ENCODE peak calls at places on chromosomes 16 and 17, in eight cellular contexts. U, A, H, K, Z, M, J and S are unnamed samples. For H3K4me1, the result is how much of the 10 kb centered on the place peaks cover.

GRCh38 chr16:59993101-59993500 is 1259.0 kb upstream of the GOT2 start:
- DNase-seq in Z (peak), U (no peak), K (no peak), M (no peak), A (peak), H (no peak), J (no peak), S (no peak)

GRCh38 chr17:65370669-65371126 is 190.8 kb downstream of the AXIN2 start:
- DNase-seq in K (no peak), U (no peak), J (no peak), M (no peak), A (peak), Z (peak), H (no peak), S (no peak)

GRCh38 chr16:54284319-54284930 is 2.2 kb downstream of the IRX3 start:
- DNase-seq in K (no peak), H (peak), J (peak), A (no peak), M (no peak), U (no peak), Z (peak), S (no peak)

GRCh38 chr16:56643080-56643778 is 4.8 kb downstream of the MT1A start:
- DNase-seq in M (no peak), K (no peak), A (peak), U (no peak), Z (peak), H (no peak), J (peak), S (peak)

GRCh38 chr17:16215965-16216316 is 607 bp upstream of the NCOR1 start:
- DNase-seq in U (no peak), M (no peak), Z (no peak), K (no peak), J (peak), H (no peak), A (no peak), S (peak)

GRCh38 chr17:21674242-21674731 is 18.0 kb upstream of the KCNJ18 start:
- DNase-seq in U (no peak), J (peak), K (no peak), Z (no peak), H (peak), M (no peak), A (no peak), S (no peak)

GRCh38 chr17:59238904-59239303 is 18.6 kb downstream of the GDPD1 start:
- DNase-seq in Z (no peak), A (no peak), K (no peak), M (no peak), U (no peak), H (no peak), J (no peak), S (no peak)

GRCh38 chr17:32995416-32995815 is 3.8 kb downstream of the SPACA3 start:
- DNase-seq in K (no peak), U (no peak), M (no peak), A (no peak), Z (no peak), H (no peak), J (no peak), S (no peak)

GRCh38 chr17:7183433-7184090 is 4.4 kb upstream of the ASGR1 start:
- DNase-seq in H (peak), U (no peak), K (no peak), M (no peak), J (no peak), A (no peak), Z (no peak), S (no peak)

GRCh38 chr17:15501788-15502187 is 34.4 kb upstream of the CDRT4 start:
- DNase-seq in H (no peak), J (no peak), K (no peak), A (no peak), M (no peak), U (no peak), Z (no peak), S (no peak)

GRCh38 chr16:83793179-83793578 is 14.6 kb upstream of the HSBP1 start:
- DNase-seq in K (no peak), H (no peak), A (no peak), Z (no peak), J (no peak), U (no peak), M (no peak), S (no peak)

GRCh38 chr16:70682239-70683145 is 3.4 kb downstream of the MTSS2 start:
- DNase-seq in U (no peak), A (no peak), Z (no peak), H (no peak), K (peak), J (no peak), M (no peak), S (no peak)

GRCh38 chr17:21049457-21049856 is 6.6 kb upstream of the USP22 start:
- DNase-seq in M (no peak), Z (no peak), H (no peak), A (no peak), U (no peak), K (no peak), J (no peak), S (no peak)

GRCh38 chr17:70608193-70608592 is 438.9 kb downstream of the KCNJ2 start:
- DNase-seq in Z (no peak), K (no peak), M (no peak), A (peak), J (no peak), U (no peak), H (no peak), S (no peak)

GRCh38 chr17:3773511-3773910 is 27.5 kb downstream of the ITGAE start:
- DNase-seq in A (peak), H (no peak), Z (no peak), J (no peak), K (no peak), M (no peak), U (no peak), S (no peak)

GRCh38 chr17:36532435-36532975 is 2.2 kb downstream of the MYO19 start:
- DNase-seq in H (no peak), Z (no peak), A (no peak), J (no peak), M (no peak), K (no peak), U (no peak), S (no peak)

GRCh38 chr17:73747221-73748002 is 103.2 kb upstream of the SDK2 start:
- DNase-seq in J (no peak), U (no peak), H (no peak), Z (peak), M (no peak), A (no peak), K (no peak), S (no peak)

GRCh38 chr17:78170692-78171590 is 2.6 kb downstream of the SYNGR2 start:
- DNase-seq in J (no peak), Z (no peak), K (no peak), A (no peak), M (no peak), U (no peak), H (no peak), S (no peak)

GRCh38 chr17:78164748-78165607 is 3.4 kb upstream of the SYNGR2 start:
- DNase-seq in H (peak), A (no peak), K (no peak), Z (no peak), M (no peak), J (no peak), U (no peak), S (no peak)

GRCh38 chr17:78168906-78169793 is 769 bp downstream of the SYNGR2 start:
- DNase-seq in H (peak), J (no peak), A (peak), Z (peak), U (no peak), K (peak), M (no peak), S (peak)

GRCh38 chr17:78163881-78164747 is 4.3 kb upstream of the SYNGR2 start:
- DNase-seq in K (no peak), A (no peak), U (no peak), H (peak), Z (peak), M (no peak), J (no peak), S (no peak)

GRCh38 chr17:78166416-78166815 is 2.0 kb upstream of the SYNGR2 start:
- DNase-seq in H (no peak), U (no peak), K (no peak), A (no peak), J (no peak), Z (no peak), M (no peak), S (no peak)
- TF ChIP-seq EP300 in H (no peak), U (no peak), K (no peak), A (no peak), J (no peak), Z (no peak), M (no peak), S (no peak)

DNA sequence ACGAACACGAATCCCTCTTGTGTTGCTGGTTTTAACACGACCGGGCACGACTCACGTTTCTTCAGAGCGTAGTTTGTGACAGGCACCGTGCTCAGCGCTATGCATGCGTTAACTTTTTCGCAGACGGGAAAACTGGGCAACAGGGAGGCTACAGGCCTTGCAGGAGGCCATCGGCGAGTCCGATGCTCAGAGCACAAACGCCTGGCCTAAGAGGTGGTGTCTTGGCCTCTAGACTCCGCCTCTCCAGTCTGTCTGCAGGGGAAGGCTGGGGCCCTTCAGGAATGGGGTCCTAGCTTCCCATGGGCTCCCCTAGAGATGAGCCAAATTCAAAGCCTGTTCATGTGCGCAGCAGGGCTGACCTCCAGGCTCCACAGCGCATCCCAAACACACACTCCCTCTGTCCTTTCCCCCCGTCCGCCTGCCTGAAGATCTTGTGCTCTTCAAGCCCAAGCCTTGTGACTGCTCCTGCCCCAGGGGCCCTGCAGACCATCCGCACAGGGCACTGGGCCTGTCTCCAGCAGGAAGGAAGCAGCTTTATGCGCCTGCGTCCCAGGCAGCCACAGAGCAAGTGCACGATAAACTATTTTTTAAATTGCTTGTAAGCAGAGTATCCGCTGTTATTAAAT is 3.1 kb downstream of the CLCN7 start:
- DNase-seq in A (no peak), U (no peak), Z (no peak), M (no peak), J (no peak), K (no peak), H (no peak), S (no peak)
- H3K27ac ChIP-seq in A (no peak), U (peak), Z (no peak), M (no peak), J (peak), K (no peak), H (no peak), S (no peak)

GRCh38 chr16:17347624-17348023 is 123.1 kb downstream of the XYLT1 start:
- DNase-seq in Z (no peak), H (no peak), K (no peak), A (no peak), J (no peak), U (no peak), M (no peak), S (no peak)

GRCh38 chr16:17346441-17346773 is 124.4 kb downstream of the XYLT1 start:
- DNase-seq in H (no peak), K (no peak), Z (no peak), A (no peak), M (no peak), U (no peak), J (no peak), S (no peak)

GRCh38 chr16:17346774-17347569 is 123.8 kb downstream of the XYLT1 start:
- DNase-seq in J (no peak), M (no peak), K (no peak), Z (no peak), U (peak), A (no peak), H (no peak), S (no peak)

GRCh38 chr16:17348826-17349225 is 121.9 kb downstream of the XYLT1 start:
- DNase-seq in H (no peak), Z (no peak), J (no peak), U (no peak), A (no peak), M (no peak), K (no peak), S (no peak)

DNA sequence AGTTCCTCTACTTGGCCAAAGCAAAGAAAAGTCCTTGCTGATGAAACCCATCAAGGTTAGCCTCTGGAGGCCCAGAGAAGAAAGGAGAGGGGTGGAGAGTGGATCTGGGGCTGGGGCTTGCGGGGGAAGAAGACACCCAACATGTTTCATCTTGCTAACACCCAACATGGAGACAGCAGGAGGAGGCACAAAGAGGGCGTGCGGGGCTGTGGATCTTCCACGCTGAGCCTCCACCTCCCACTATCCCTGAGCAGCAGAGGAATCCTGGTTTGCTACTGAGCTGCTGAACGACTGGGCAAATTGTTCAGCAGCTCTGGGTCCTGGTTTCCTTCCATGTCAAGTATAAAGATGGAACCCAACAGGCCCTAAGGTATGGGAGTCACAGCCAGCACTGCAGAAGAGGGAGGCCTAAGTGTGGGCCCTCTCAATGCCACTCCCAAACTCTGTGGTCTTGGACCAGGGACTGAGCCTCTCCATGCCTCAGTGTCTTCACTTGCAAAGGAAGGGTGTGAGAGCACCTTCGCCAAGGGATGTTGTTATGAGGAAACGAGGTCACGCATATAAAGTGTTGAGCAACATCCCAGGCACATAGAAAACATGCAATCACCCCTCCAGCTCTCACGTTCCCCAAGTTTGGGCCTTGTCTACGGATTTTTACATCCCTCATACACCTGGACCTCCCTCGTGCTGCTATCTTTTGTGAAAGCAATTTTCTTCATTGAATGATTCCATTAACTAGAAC is 122.5 kb downstream of the XYLT1 start:
- DNase-seq in K (no peak), Z (no peak), H (no peak), A (no peak), U (no peak), J (no peak), M (no peak), S (no peak)
- H3K4me1 ChIP-seq in K (under half), Z (half or more), H (under half), A (under half), U (under half), J (under half), M (under half), S (under half)

GRCh38 chr17:61766520-61766919 is 96.8 kb downstream of the BRIP1 start:
- DNase-seq in M (no peak), U (no peak), K (no peak), A (no peak), J (no peak), Z (no peak), H (no peak), S (no peak)
- TF ChIP-seq EP300 in M (no peak), U (no peak), K (no peak), A (no peak), J (no peak), Z (no peak), H (no peak), S (no peak)

GRCh38 chr16:87382023-87382785 is 1.4 kb downstream of the FBXO31 start:
- DNase-seq in Z (no peak), M (no peak), A (no peak), H (no peak), U (no peak), K (no peak), J (no peak), S (no peak)
- H3K27ac ChIP-seq in Z (peak), M (no peak), A (peak), H (peak), U (peak), K (peak), J (peak), S (peak)

GRCh38 chr16:85523602-85524364 is 89.3 kb upstream of the GSE1 start:
- DNase-seq in H (peak), Z (peak), M (peak), U (no peak), K (peak), J (no peak), A (no peak), S (no peak)

GRCh38 chr16:85524365-85524629 is 88.8 kb upstream of the GSE1 start:
- DNase-seq in H (no peak), Z (no peak), K (no peak), M (no peak), J (no peak), A (no peak), U (no peak), S (no peak)

GRCh38 chr16:85526132-85526731 is 86.9 kb upstream of the GSE1 start:
- DNase-seq in Z (no peak), U (no peak), M (no peak), J (no peak), H (peak), K (no peak), A (no peak), S (no peak)

GRCh38 chr16:85525464-85526117 is 87.5 kb upstream of the GSE1 start:
- DNase-seq in H (no peak), Z (no peak), J (no peak), K (no peak), U (no peak), A (no peak), M (no peak), S (no peak)

GRCh38 chr16:85524630-85525463 is 88.3 kb upstream of the GSE1 start:
- DNase-seq in U (no peak), Z (peak), H (peak), M (no peak), K (no peak), J (no peak), A (peak), S (peak)
- H3K4me1 ChIP-seq in U (under half), Z (half or more), H (under half), M (under half), K (under half), J (half or more), A (under half), S (under half)

GRCh38 chr16:27254262-27254811 is 14.2 kb downstream of the NSMCE1 start:
- DNase-seq in M (no peak), Z (no peak), H (no peak), U (peak), K (no peak), A (no peak), J (no peak), S (no peak)

GRCh38 chr16:27256861-27257260 is 11.7 kb downstream of the NSMCE1 start:
- DNase-seq in H (no peak), K (no peak), A (no peak), J (no peak), M (no peak), U (no peak), Z (no peak), S (no peak)

GRCh38 chr16:27252206-27252585 is 16.4 kb downstream of the NSMCE1 start:
- DNase-seq in A (no peak), J (no peak), U (no peak), K (no peak), Z (no peak), H (no peak), M (no peak), S (no peak)

GRCh38 chr16:27251561-27252205 is 16.9 kb downstream of the NSMCE1 start:
- DNase-seq in H (no peak), U (no peak), J (no peak), K (no peak), A (no peak), M (no peak), Z (no peak), S (no peak)

DNA sequence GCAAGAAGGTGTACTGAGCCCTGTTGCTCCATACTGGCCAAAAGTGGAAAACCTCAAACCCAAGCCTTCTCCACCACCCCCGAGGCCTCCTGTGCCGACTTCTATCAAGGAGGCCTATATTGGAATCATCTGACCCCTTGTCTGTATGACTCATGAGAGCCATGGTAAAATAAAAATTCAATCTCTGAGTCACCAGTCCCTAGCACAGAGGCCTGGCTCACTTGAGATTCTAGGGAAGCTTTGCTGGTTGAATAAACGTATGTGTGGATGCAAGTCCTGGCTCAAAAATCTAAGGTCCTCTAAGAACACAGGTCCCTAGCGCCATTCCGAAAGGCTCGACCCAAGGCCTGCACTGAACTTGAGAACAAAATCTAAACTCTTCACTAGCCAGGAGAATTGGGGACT is 15.0 kb downstream of the NSMCE1 start:
- DNase-seq in J (no peak), H (no peak), M (no peak), K (no peak), A (peak), U (no peak), Z (no peak), S (no peak)
- TF ChIP-seq EP300 in J (no peak), H (no peak), M (no peak), K (no peak), A (no peak), U (no peak), Z (no peak), S (no peak)